ENCODE peak calls at places on chromosomes 11 and 22, in seven cellular contexts. O is heart left ventricle, E is lower lobe of right lung, U is IMR-90, A is H1, G is natural killer cell, B is Peyer's patch. M is an unnamed sample.

GRCh38 chr22:46453006-46453828 is 84.2 kb downstream of the CELSR1 start:
- DNase-seq in O (no peak), E (no peak), U (no peak), A (no peak), G (no peak), B (no peak), M (no peak)

GRCh38 chr11:57546869-57547518 is 9.6 kb downstream of the SMTNL1 start:
- DNase-seq in O (no peak), E (no peak), U (peak; percentile 72), A (no peak), G (no peak), B (peak; percentile 15), M (no peak)

GRCh38 chr11:66324626-66325025 is 7.8 kb upstream of the CD248 start:
- DNase-seq in O (no peak), E (no peak), U (no peak), A (no peak), G (no peak), B (no peak), M (no peak)

GRCh38 chr11:79419120-79419519 is 21.7 kb downstream of the TENM4 start:
- DNase-seq in O (no peak), E (no peak), U (peak; percentile 85), A (no peak), G (no peak), B (no peak), M (no peak)

GRCh38 chr11:3139481-3140290 is 25.4 kb downstream of the OSBPL5 start:
- DNase-seq in O (no peak), E (peak; percentile 38), U (no peak), A (no peak), G (no peak), B (no peak), M (no peak)

GRCh38 chr11:66142370-66143263 is 72.5 kb downstream of the PACS1 start:
- DNase-seq in O (no peak), E (no peak), U (peak; percentile 53), A (no peak), G (no peak), B (no peak), M (no peak)

GRCh38 chr11:19756675-19757475 is 44.2 kb downstream of the NAV2 start:
- DNase-seq in O (no peak), E (no peak), U (no peak), A (no peak), G (no peak), B (no peak), M (no peak)

GRCh38 chr22:17785185-17786184 is 11.2 kb upstream of the BID start:
- DNase-seq in O (no peak), E (peak; percentile 80), U (no peak), A (peak; percentile 96), G (peak; percentile 61), B (peak; percentile 88), M (peak; percentile 47)

GRCh38 chr11:31968774-31969433 is 122.0 kb upstream of the RCN1 start:
- DNase-seq in O (peak; percentile 17), E (no peak), U (peak; percentile 61), A (no peak), G (no peak), B (no peak), M (no peak)

GRCh38 chr11:120912504-120912903 is 111.4 kb upstream of the TBCEL start:
- DNase-seq in O (no peak), E (no peak), U (peak; percentile 57), A (no peak), G (no peak), B (no peak), M (no peak)

GRCh38 chr11:110759972-110760381 is 47.7 kb upstream of the ARHGAP20 start:
- DNase-seq in O (no peak), E (no peak), U (peak; percentile 92), A (no peak), G (no peak), B (no peak), M (no peak)

GRCh38 chr11:13745165-13745564 is 76.7 kb downstream of the FAR1 start:
- DNase-seq in O (no peak), E (no peak), U (peak; percentile 2), A (no peak), G (no peak), B (no peak), M (no peak)

GRCh38 chr22:48780597-48781277 is 1046.9 kb downstream of the BRD1 start:
- DNase-seq in O (peak; percentile 1), E (no peak), U (no peak), A (no peak), G (no peak), B (no peak), M (no peak)

GRCh38 chr22:50218996-50219727 is 18.4 kb downstream of the SELENOO start:
- DNase-seq in O (peak; percentile 83), E (peak; percentile 90), U (peak; percentile 74), A (peak; percentile 76), G (no peak), B (peak; percentile 91), M (peak; percentile 51)

GRCh38 chr11:71239581-71239980 is 12.8 kb downstream of the SHANK2 start:
- DNase-seq in O (no peak), E (no peak), U (no peak), A (no peak), G (no peak), B (no peak), M (no peak)

GRCh38 chr11:71238941-71239340 is 13.4 kb downstream of the SHANK2 start:
- DNase-seq in O (no peak), E (no peak), U (no peak), A (no peak), G (no peak), B (no peak), M (no peak)

GRCh38 chr11:71236836-71237475 is 15.4 kb downstream of the SHANK2 start:
- DNase-seq in O (no peak), E (no peak), U (no peak), A (no peak), G (no peak), B (no peak), M (no peak)

GRCh38 chr11:71237853-71238252 is 14.5 kb downstream of the SHANK2 start:
- DNase-seq in O (no peak), E (no peak), U (no peak), A (no peak), G (no peak), B (no peak), M (no peak)

GRCh38 chr11:71238285-71238875 is 14.0 kb downstream of the SHANK2 start:
- DNase-seq in O (no peak), E (no peak), U (no peak), A (no peak), G (no peak), B (no peak), M (no peak)
- TF ChIP-seq CTCF in O (no peak), E (no peak), U (no peak), A (no peak), G (no peak), B (no peak), M (no peak)

DNA sequence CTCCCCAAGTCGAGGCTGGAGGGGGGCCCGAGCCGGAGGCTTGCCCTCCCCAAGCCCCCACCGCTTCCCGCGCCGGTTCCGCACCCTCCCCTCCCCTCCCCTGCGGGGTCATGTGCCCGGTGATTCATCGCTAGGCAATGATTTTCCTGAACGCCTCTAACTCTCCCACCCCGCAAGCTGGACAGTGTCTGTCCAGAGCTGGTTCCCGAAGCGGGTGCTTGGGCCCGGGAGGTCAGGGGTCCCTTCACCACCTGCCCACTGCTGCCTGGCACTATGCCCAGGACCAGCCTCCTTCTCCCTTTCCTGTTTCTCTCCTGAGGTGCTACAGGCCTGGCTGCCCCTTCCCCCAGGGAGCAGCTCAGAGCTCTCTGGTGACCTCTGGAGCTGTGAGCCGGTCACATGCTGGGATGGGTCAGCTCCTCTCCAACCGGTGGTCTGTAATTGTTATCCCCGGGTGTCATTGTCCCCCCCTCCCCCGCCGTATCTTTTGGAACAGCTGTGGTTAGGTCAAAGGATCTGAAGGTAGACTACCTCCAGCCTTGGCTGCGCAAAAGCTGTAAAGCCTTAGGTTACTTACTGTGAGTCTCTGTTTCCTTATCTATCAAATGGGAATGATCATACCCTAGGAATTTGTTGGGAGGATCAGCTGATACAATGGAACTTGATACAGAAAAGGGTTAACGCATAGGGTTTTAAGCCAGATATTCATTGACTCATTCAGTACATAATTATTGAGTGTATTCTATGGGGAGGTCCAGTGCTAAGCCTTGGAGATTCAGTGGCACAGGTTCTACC is 722 bp downstream of the STX3 start:
- DNase-seq in O (peak; percentile 82), E (peak; percentile 82), U (peak; percentile 63), A (peak; percentile 81), G (peak; percentile 58), B (peak; percentile 91), M (peak; percentile 78)
- TF ChIP-seq CTCF in O (no peak), E (no peak), U (no peak), A (no peak), G (no peak), B (no peak), M (no peak)

DNA sequence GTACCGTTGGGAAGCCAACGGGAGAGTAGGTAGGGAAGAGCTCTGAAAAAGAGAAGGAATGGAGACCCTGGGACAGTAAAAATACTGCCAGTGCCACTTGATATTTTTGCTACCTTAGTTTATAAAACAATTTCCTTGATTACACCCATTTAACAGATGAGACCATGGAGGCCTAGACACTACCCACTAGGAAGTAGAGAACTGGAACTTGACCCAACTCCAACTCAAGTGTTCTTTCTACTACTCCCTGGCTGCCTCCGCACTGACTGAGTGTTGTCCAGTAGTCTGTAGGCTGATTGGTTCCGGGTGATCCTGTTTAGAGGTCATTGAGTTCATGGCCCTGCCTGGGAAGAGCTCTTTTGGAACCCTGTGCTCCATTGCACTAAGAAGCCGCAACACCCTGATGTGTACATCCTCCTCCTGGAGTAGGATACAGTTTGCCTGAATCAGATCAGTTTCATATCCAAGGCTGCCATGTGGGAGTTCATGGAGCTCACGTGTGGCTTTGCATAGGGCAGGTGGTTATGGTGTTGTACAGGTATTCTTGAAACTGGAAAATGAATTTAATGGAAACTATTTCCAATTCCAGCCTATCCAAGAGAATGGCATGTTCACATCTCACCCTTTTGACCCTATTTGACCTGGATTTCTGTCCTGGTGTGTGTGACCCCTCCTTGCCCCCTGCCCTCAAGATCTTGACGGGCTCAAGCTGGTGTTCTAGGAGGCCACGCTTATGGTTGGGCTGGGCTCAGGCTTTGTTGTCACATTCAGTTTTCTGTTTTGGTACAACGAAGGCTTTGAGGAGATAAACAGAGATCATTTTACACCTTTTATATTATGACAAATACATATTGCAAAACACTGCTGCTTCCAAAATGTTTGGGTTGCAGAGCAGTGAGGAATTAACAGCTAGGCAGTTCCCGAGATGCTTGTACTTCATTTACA is 102.2 kb upstream of the NNMT start:
- DNase-seq in O (no peak), E (no peak), U (no peak), A (no peak), G (no peak), B (no peak), M (no peak)
- TF ChIP-seq CTCF in O (no peak), E (no peak), U (no peak), A (no peak), G (no peak), B (no peak), M (no peak)

GRCh38 chr22:36858156-36858555 is 2.6 kb upstream of the NCF4 start:
- DNase-seq in O (no peak), E (no peak), U (no peak), A (no peak), G (no peak), B (no peak), M (no peak)
- TF ChIP-seq CTCF in O (no peak), E (no peak), U (no peak), A (no peak), G (no peak), B (no peak), M (no peak)